ENCODE peak calls at places on chromosomes 1 and 21, in five cellular contexts. One of them, this sample, is unnamed.

GRCh38 chr1:156515956-156516355 is 15.4 kb upstream of the MEF2D start:
- DNase-seq in RWPE1: no peak
- DNase-seq in ACHN: no peak
- DNase-seq in kidney epithelial cell: no peak
- DNase-seq in activated naive CD4-positive, alpha-beta T cell: no peak
- DNase-seq in this sample: no peak

GRCh38 chr1:218330043-218330623 is 15.0 kb upstream of the TGFB2 start:
- DNase-seq in kidney epithelial cell: no peak
- DNase-seq in ACHN: peak; percentile 54
- DNase-seq in activated naive CD4-positive, alpha-beta T cell: no peak
- DNase-seq in RWPE1: no peak
- DNase-seq in this sample: peak; percentile 67

GRCh38 chr1:114319480-114319879 is 165.8 kb upstream of the SYT6 start:
- DNase-seq in kidney epithelial cell: no peak
- DNase-seq in ACHN: no peak
- DNase-seq in RWPE1: no peak
- DNase-seq in activated naive CD4-positive, alpha-beta T cell: no peak
- DNase-seq in this sample: no peak

GRCh38 chr1:79899914-79900313 is 893.4 kb upstream of the ADGRL4 start:
- DNase-seq in RWPE1: peak; percentile 1
- DNase-seq in kidney epithelial cell: peak; percentile 52
- DNase-seq in activated naive CD4-positive, alpha-beta T cell: no peak
- DNase-seq in ACHN: peak; percentile 2
- DNase-seq in this sample: peak; percentile 16

GRCh38 chr1:156444407-156445001 is 56.1 kb downstream of the MEF2D start:
- DNase-seq in kidney epithelial cell: no peak
- DNase-seq in RWPE1: no peak
- DNase-seq in ACHN: peak; percentile 52
- DNase-seq in activated naive CD4-positive, alpha-beta T cell: no peak
- DNase-seq in this sample: no peak

GRCh38 chr1:6141601-6142000 is 38.5 kb downstream of the CHD5 start:
- DNase-seq in RWPE1: no peak
- DNase-seq in kidney epithelial cell: no peak
- DNase-seq in activated naive CD4-positive, alpha-beta T cell: no peak
- DNase-seq in ACHN: no peak
- DNase-seq in this sample: no peak

GRCh38 chr1:116940809-116941640 is 31.3 kb downstream of the PTGFRN start:
- DNase-seq in activated naive CD4-positive, alpha-beta T cell: no peak
- DNase-seq in kidney epithelial cell: no peak
- DNase-seq in RWPE1: no peak
- DNase-seq in ACHN: peak; percentile 4
- DNase-seq in this sample: no peak

GRCh38 chr1:168386949-168387586 is 106.4 kb downstream of the TBX19 start:
- DNase-seq in kidney epithelial cell: peak; percentile 37
- DNase-seq in RWPE1: peak; percentile 72
- DNase-seq in ACHN: no peak
- DNase-seq in activated naive CD4-positive, alpha-beta T cell: peak; percentile 21
- DNase-seq in this sample: peak; percentile 57

GRCh38 chr1:117661027-117661426 is 55.2 kb downstream of the TENT5C start:
- DNase-seq in kidney epithelial cell: no peak
- DNase-seq in ACHN: no peak
- DNase-seq in activated naive CD4-positive, alpha-beta T cell: no peak
- DNase-seq in RWPE1: no peak
- DNase-seq in this sample: no peak

GRCh38 chr21:45167796-45168222 is 93.4 kb downstream of the ADARB1 start:
- DNase-seq in RWPE1: no peak
- DNase-seq in ACHN: no peak
- DNase-seq in activated naive CD4-positive, alpha-beta T cell: no peak
- DNase-seq in kidney epithelial cell: no peak
- DNase-seq in this sample: no peak

GRCh38 chr1:5504364-5504740 is 487.9 kb downstream of the NPHP4 start:
- DNase-seq in activated naive CD4-positive, alpha-beta T cell: no peak
- DNase-seq in kidney epithelial cell: no peak
- DNase-seq in RWPE1: no peak
- DNase-seq in ACHN: no peak
- DNase-seq in this sample: no peak

GRCh38 chr1:24437631-24438396 is 22.2 kb downstream of the NIPAL3 start:
- DNase-seq in activated naive CD4-positive, alpha-beta T cell: no peak
- DNase-seq in ACHN: no peak
- DNase-seq in kidney epithelial cell: no peak
- DNase-seq in RWPE1: no peak
- DNase-seq in this sample: no peak

GRCh38 chr1:32056598-32056997 is 16.1 kb upstream of the TMEM39B start:
- DNase-seq in kidney epithelial cell: no peak
- DNase-seq in activated naive CD4-positive, alpha-beta T cell: no peak
- DNase-seq in RWPE1: no peak
- DNase-seq in ACHN: no peak
- DNase-seq in this sample: no peak

GRCh38 chr1:162314226-162314625 is 62.4 kb downstream of the SPATA46 start:
- DNase-seq in ACHN: no peak
- DNase-seq in activated naive CD4-positive, alpha-beta T cell: no peak
- DNase-seq in kidney epithelial cell: no peak
- DNase-seq in RWPE1: no peak
- DNase-seq in this sample: no peak

GRCh38 chr1:224433041-224433670 is 1.4 kb downstream of the WDR26 start:
- DNase-seq in activated naive CD4-positive, alpha-beta T cell: no peak
- DNase-seq in ACHN: no peak
- DNase-seq in RWPE1: no peak
- DNase-seq in kidney epithelial cell: no peak
- DNase-seq in this sample: peak; percentile 18

GRCh38 chr1:208445710-208446702 is 201.8 kb upstream of the PLXNA2 start:
- DNase-seq in activated naive CD4-positive, alpha-beta T cell: no peak
- DNase-seq in ACHN: no peak
- DNase-seq in kidney epithelial cell: no peak
- DNase-seq in RWPE1: no peak
- DNase-seq in this sample: no peak

GRCh38 chr1:54937469-54937868 is 43.0 kb upstream of the TMEM61 start:
- DNase-seq in kidney epithelial cell: peak; percentile 47
- DNase-seq in RWPE1: no peak
- DNase-seq in activated naive CD4-positive, alpha-beta T cell: no peak
- DNase-seq in ACHN: peak; percentile 24
- DNase-seq in this sample: peak; percentile 81

GRCh38 chr1:1063945-1064831 is 9.9 kb downstream of the RNF223 start:
- DNase-seq in kidney epithelial cell: peak; percentile 85
- DNase-seq in ACHN: peak; percentile 91
- DNase-seq in activated naive CD4-positive, alpha-beta T cell: peak; percentile 44
- DNase-seq in RWPE1: peak; percentile 58
- DNase-seq in this sample: peak; percentile 85

GRCh38 chr1:233936422-233936821 is 31.9 kb downstream of the SLC35F3 start:
- DNase-seq in kidney epithelial cell: no peak
- DNase-seq in ACHN: no peak
- DNase-seq in activated naive CD4-positive, alpha-beta T cell: no peak
- DNase-seq in RWPE1: no peak
- DNase-seq in this sample: no peak

GRCh38 chr1:37158113-37158749 is 123.9 kb upstream of the GRIK3 start:
- DNase-seq in ACHN: no peak
- DNase-seq in RWPE1: no peak
- DNase-seq in kidney epithelial cell: no peak
- DNase-seq in activated naive CD4-positive, alpha-beta T cell: no peak
- DNase-seq in this sample: no peak

GRCh38 chr1:52424238-52424637 is 19.8 kb downstream of the PRPF38A start:
- DNase-seq in RWPE1: no peak
- DNase-seq in activated naive CD4-positive, alpha-beta T cell: no peak
- DNase-seq in ACHN: no peak
- DNase-seq in kidney epithelial cell: no peak
- DNase-seq in this sample: no peak

GRCh38 chr1:116881879-116882520 is 27.7 kb upstream of the PTGFRN start:
- DNase-seq in ACHN: peak; percentile 43
- DNase-seq in kidney epithelial cell: no peak
- DNase-seq in activated naive CD4-positive, alpha-beta T cell: no peak
- DNase-seq in RWPE1: peak; percentile 67
- DNase-seq in this sample: no peak

GRCh38 chr1:4058706-4059105 is 158.6 kb upstream of the C1orf174 start:
- DNase-seq in activated naive CD4-positive, alpha-beta T cell: no peak
- DNase-seq in ACHN: no peak
- DNase-seq in RWPE1: no peak
- DNase-seq in kidney epithelial cell: no peak
- DNase-seq in this sample: no peak

GRCh38 chr1:6625579-6626149 is 996 bp downstream of the THAP3 start:
- DNase-seq in ACHN: peak; percentile 44
- DNase-seq in RWPE1: peak; percentile 34
- DNase-seq in activated naive CD4-positive, alpha-beta T cell: no peak
- DNase-seq in kidney epithelial cell: no peak
- DNase-seq in this sample: peak; percentile 47